ENCODE peak calls at places on chromosomes 4 and X, in five cellular contexts. V is neuronal stem cell, S is GM23248, U is ecto neural progenitor cell, F is D341Med. A is an unnamed sample.

GRCh38 chr4:176927664-176928063 is 134.9 kb upstream of the VEGFC start:
- DNase-seq in V (no peak), S (peak; percentile 85), U (no peak), F (no peak), A (no peak)

GRCh38 chr4:45241976-45242375 is 515.6 kb upstream of the GNPDA2 start:
- DNase-seq in V (no peak), U (no peak), F (no peak), S (no peak), A (no peak)

GRCh38 chr4:6242271-6243029 is 27.2 kb upstream of the WFS1 start:
- DNase-seq in S (no peak), V (no peak), U (no peak), F (no peak), A (no peak)

GRCh38 chr4:165359501-165359900 is 19.3 kb upstream of the CPE start:
- DNase-seq in F (no peak), V (no peak), S (peak; percentile 83), U (no peak), A (no peak)

GRCh38 chr4:1057403-1057745 is 45.9 kb downstream of the FGFRL1 start:
- DNase-seq in V (no peak), F (peak; percentile 8), U (no peak), S (no peak), A (no peak)

GRCh38 chr4:120466429-120466828 is 399.8 kb upstream of the MAD2L1 start:
- DNase-seq in V (peak; percentile 57), U (no peak), F (no peak), S (no peak), A (no peak)

GRCh38 chr4:78310056-78310731 is 241.4 kb upstream of the ANXA3 start:
- DNase-seq in F (no peak), U (no peak), S (peak; percentile 80), V (peak; percentile 26), A (no peak)

GRCh38 chr4:123444298-123444731 is 47.7 kb downstream of the SPRY1 start:
- DNase-seq in F (no peak), U (peak; percentile 86), S (no peak), V (peak; percentile 89), A (no peak)

GRCh38 chr4:74682567-74683359 is 111.6 kb downstream of the BTC start:
- DNase-seq in V (no peak), U (no peak), S (peak; percentile 94), F (no peak), A (no peak)

GRCh38 chrX:107978707-107979307 is 3.4 kb downstream of the TEX13B start:
- DNase-seq in V (peak; percentile 20), U (peak; percentile 48), S (peak; percentile 49), F (no peak), A (no peak)

GRCh38 chr4:101346312-101346561 is 1.1 kb downstream of the PPP3CA start:
- DNase-seq in F (no peak), V (no peak), U (no peak), S (no peak), A (no peak)

GRCh38 chr4:113659127-113659526 is 102.4 kb downstream of the CAMK2D start:
- DNase-seq in U (no peak), F (no peak), S (no peak), V (no peak), A (no peak)

GRCh38 chr4:121139533-121140222 is 24.4 kb downstream of the TNIP3 start:
- DNase-seq in F (no peak), S (peak; percentile 68), V (no peak), U (no peak), A (no peak)

GRCh38 chr4:186852078-186852420 is 128.4 kb upstream of the FAT1 start:
- DNase-seq in V (no peak), S (no peak), F (no peak), U (no peak), A (no peak)

GRCh38 chr4:76206222-76206942 is 7.2 kb downstream of the SCARB2 start:
- DNase-seq in F (peak; percentile 68), U (no peak), S (peak; percentile 62), V (no peak), A (peak; percentile 17)

GRCh38 chrX:11351375-11352295 is 58.4 kb downstream of the AMELX start:
- DNase-seq in V (no peak), F (no peak), U (no peak), S (peak; percentile 26), A (no peak)

GRCh38 chrX:132671229-132671641 is 182.4 kb upstream of the MBNL3 start:
- DNase-seq in U (no peak), V (no peak), S (peak; percentile 51), F (no peak), A (no peak)

GRCh38 chr4:146520894-146521542 is 722 bp downstream of the SLC10A7 start:
- DNase-seq in F (peak; percentile 41), U (no peak), V (peak; percentile 9), S (peak; percentile 82), A (no peak)

GRCh38 chrX:110241816-110242215 is 76.1 kb downstream of the AMMECR1 start:
- DNase-seq in U (no peak), V (no peak), F (no peak), S (peak; percentile 63), A (no peak)

GRCh38 chr4:139603576-139604387 is 47.8 kb upstream of the SETD7 start:
- DNase-seq in S (peak; percentile 68), V (peak; percentile 66), F (peak; percentile 49), U (no peak), A (no peak)

GRCh38 chrX:154082396-154083133 is 15.0 kb downstream of the MECP2 start:
- DNase-seq in F (no peak), S (peak; percentile 79), V (no peak), U (no peak), A (no peak)

GRCh38 chr4:25908491-25908901 is 5.5 kb upstream of the SMIM20 start:
- DNase-seq in U (no peak), F (no peak), S (peak; percentile 96), V (no peak), A (no peak)

GRCh38 chr4:5366421-5366820 is 315.1 kb downstream of the STK32B start:
- DNase-seq in V (no peak), F (no peak), U (no peak), S (peak; percentile 81), A (peak; percentile 59)

GRCh38 chrX:48461830-48462229 is 8.2 kb downstream of the SLC38A5 start:
- DNase-seq in F (no peak), U (peak; percentile 7), S (peak; percentile 21), V (no peak), A (no peak)

GRCh38 chr4:38368612-38369011 is 295.4 kb upstream of the KLF3 start:
- DNase-seq in S (peak; percentile 75), V (no peak), F (no peak), U (no peak), A (no peak)

GRCh38 chr4:168908093-168908492 is 102.0 kb downstream of the CBR4 start:
- DNase-seq in U (no peak), V (no peak), F (no peak), S (peak; percentile 53), A (no peak)

A was measured in osteocyte.